ENCODE peak calls at places on chromosomes 16 and 17, in six cellular contexts. C is ovary, X is GM12891, J is Peyer's patch, D is adrenal gland, F is suprapubic skin. U is an unnamed sample.

GRCh38 chr16:10923650-10924214 is 18.5 kb downstream of the DEXI start:
- DNase-seq in D (peak), F (no peak), J (peak), C (peak), X (no peak), U (no peak)

GRCh38 chr16:1654505-1655268 is 23.4 kb upstream of the JPT2 start:
- DNase-seq in F (no peak), D (no peak), X (no peak), C (no peak), J (no peak), U (no peak)

GRCh38 chr16:5031601-5032000 is 2.1 kb downstream of the NAGPA start:
- DNase-seq in J (no peak), X (no peak), D (no peak), C (no peak), F (no peak), U (no peak)

GRCh38 chr17:75078097-75079022 is 9.4 kb upstream of the SLC16A5 start:
- DNase-seq in X (no peak), F (no peak), C (no peak), D (peak), J (no peak), U (peak)

GRCh38 chr17:10875984-10876555 is 38.2 kb upstream of the PIRT start:
- DNase-seq in D (no peak), F (no peak), X (peak), C (peak), J (peak), U (peak)

GRCh38 chr17:59683283-59683682 is 23.9 kb downstream of the PTRH2 start:
- DNase-seq in D (no peak), X (no peak), J (no peak), C (no peak), F (no peak), U (no peak)

GRCh38 chr17:47704781-47705180 is 10.8 kb downstream of the TBKBP1 start:
- DNase-seq in F (no peak), X (no peak), J (peak), C (no peak), D (no peak), U (no peak)

GRCh38 chr17:41551370-41551769 is 20.5 kb downstream of the KRT9 start:
- DNase-seq in C (no peak), D (no peak), J (no peak), X (no peak), F (no peak), U (no peak)

GRCh38 chr16:66400503-66401380 is 26.4 kb upstream of the BEAN1 start:
- DNase-seq in X (no peak), F (peak), D (no peak), J (no peak), C (no peak), U (no peak)

GRCh38 chr16:82769845-82770244 is 143.1 kb downstream of the CDH13 start:
- DNase-seq in D (no peak), F (no peak), J (no peak), X (no peak), C (no peak), U (no peak)

GRCh38 chr17:17170346-17170976 is 35.7 kb downstream of the PLD6 start:
- DNase-seq in X (no peak), J (no peak), F (no peak), C (no peak), D (no peak), U (no peak)

GRCh38 chr16:57755726-57756423 is 20.3 kb downstream of the KATNB1 start:
- DNase-seq in C (no peak), X (no peak), D (no peak), J (no peak), F (no peak), U (no peak)

GRCh38 chr17:48276776-48277175 is 153.2 kb downstream of the SKAP1 start:
- DNase-seq in F (no peak), D (no peak), J (no peak), C (no peak), X (no peak), U (no peak)

GRCh38 chr17:79700574-79700973 is 30.2 kb upstream of the ENPP7 start:
- DNase-seq in D (no peak), F (no peak), X (no peak), J (no peak), C (no peak), U (no peak)

DNA sequence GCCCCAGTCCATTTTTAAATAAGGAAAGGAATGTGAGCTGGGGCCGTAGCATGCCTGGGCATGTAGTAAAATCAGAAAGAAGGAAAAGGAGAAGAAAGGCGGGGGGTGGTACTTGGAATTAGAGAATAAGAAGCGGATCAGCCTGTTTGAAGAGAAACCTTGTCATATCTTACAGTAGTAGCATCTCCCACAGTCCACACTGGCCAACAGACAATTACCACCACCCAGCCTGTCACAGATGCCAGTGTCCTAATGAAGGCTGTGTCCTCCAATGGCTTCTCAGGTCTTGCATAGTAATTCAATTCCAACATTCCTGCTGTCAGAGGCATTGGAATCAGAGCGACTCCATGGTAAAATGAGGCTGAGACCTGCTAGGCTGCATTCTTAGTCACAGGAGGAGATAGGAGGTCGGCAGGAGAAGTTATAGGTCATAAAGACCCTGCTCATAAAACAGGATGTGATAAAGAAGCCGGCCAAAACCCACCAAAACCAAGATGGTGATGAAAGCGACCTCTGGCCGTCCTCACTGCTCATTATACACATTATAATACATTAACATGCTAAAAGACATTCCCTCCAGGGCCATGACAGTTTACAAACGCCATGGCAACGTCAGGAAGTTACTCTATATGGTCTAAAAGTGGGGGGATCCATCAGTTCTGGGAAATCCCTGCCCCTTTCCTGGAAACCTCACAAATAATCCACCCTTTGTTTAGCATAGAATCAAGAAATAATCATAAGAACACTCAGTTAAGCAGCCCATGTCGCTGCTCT is 9.5 kb upstream of the AKAP10 start:
- DNase-seq in X (no peak), C (no peak), J (no peak), D (no peak), F (no peak), U (no peak)
- TF ChIP-seq POLR2A in X (no peak), C (no peak), J (no peak), D (no peak), F (no peak), U (no peak)

GRCh38 chr17:18246109-18246725 is 12.3 kb downstream of the FLII start:
- DNase-seq in F (no peak), D (no peak), J (no peak), C (no peak), X (no peak), U (no peak)
- TF ChIP-seq POLR2A in F (no peak), D (no peak), J (no peak), C (no peak), X (no peak), U (no peak)

DNA sequence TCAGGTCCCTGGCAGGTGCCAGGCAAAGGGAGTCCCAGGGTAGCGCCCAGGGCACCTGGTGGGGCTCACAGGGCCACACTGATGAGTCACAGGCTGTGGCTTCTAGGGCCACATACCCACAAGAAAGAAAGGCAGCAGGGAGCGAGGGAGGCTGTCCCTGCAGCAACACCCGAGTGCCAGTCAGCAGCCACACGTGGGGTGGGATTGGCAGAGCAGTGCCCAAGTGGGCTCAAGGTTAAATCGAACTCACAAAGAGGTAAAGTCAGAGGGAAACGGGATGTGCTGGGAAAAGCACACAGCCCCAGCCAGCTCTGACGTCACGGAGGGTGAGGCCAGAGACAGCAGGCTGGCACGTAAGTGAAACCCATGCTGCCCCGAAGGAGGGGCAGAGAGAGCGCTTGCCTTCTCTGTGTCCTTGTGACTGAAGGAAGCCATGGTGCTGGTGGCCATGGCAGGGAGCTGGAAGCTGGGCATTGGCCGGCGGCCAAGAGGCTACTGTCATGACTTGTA is 33.8 kb downstream of the FA2H start:
- DNase-seq in J (peak), C (no peak), X (no peak), D (peak), F (no peak), U (peak)
- TF ChIP-seq POLR2A in J (peak), C (no peak), X (no peak), D (peak), F (no peak), U (no peak)

DNA sequence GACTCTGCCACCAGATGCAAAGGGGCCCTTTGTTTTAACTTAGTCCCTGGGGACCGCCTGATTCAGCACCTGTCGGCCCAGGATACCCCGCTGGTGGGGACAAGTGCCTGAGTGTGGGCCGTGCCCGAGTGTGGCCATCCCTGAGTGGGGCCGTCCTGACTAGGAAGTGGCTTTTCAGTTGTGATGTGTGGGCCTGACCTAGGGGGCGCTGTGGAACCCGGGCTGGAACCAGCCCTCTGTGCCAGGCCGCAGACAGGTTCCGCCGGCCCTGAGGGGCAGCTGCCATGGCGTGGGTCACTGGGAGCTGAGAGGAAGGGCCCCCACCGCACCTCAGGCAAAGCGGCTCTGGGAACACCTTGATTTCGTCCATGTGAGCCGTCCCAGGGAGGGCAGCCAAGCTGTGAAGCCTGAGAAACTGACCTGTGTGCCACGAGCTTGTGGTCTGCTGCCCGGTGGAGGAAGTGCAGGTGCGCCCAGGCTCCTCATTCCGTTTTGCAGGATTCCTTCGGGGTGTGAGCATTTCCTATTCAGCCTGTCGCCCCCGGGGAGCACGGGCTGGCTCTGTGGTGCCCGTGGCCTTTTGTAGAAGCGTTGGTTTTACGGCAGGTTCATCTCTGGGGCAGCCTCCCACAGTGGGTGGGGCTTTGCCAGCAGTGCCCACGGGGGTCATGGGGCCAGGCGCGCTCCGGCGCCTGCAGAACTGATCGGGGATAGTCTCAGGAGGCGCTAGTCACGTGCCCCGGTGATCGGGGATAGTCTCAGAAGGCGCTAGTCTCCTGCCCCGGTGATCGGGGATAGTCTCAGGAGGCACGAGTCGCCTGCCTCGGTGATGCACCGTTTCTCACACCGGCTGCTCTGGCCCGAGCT is 5.3 kb downstream of the RPL13 start:
- DNase-seq in D (peak), C (peak), X (no peak), J (peak), F (no peak), U (no peak)
- TF ChIP-seq POLR2A in D (no peak), C (no peak), X (peak), J (no peak), F (no peak), U (peak)

DNA sequence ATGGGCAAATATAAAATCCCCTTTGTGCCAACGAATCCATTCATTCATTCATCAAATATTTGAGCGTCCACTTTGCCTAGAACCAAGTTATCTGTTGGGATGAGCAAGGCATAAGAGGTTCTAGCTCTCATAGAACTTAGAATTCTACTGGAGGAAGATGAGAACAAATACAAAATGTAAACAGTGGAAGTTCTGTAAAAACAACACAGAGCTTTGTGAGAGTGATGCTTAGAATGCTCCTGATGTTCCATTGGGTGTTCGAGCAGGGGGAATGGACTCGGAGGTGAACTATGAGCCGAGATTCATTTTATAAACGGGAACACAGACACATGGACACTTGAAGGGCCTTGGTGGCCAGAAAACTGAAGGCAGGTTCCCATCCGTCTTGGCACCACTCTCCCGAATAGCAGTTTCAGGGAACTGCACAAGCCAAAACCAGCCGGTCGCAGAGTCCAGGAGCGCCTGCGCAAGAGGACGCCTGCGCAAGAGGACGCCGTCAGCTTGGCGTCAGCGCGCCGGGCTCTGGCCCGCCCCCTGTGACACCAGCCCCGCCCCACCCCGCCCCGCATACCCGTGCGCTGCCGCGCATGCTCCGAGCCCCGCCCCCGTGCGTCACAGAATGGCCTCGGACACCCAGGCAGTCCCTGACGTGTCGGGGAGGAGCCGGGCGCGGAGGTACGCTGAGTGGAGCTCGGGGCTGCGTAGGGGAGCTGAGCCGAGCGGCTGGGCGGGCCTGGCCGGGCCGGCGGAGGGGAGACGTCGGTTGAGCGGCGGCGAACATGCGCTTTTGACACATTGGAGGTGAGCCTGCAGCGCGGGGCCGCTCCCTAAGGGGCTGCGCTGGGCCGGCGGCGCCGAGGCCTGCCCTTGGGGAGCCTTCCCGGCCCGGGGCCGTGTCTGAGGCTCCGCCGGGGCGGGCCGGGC is at the start of gene NDEL1:
- DNase-seq in X (peak), F (peak), D (peak), C (peak), J (peak), U (peak)
- TF ChIP-seq POLR2A in X (peak), F (peak), D (peak), C (peak), J (peak), U (peak)

U was measured in H54.